ENCODE peak calls at places on chromosomes 12 and 14, in five cellular contexts. One of them, this sample, is unnamed.

GRCh38 chr14:64209428-64210165 is 84.6 kb downstream of the ESR2 start:
- DNase-seq in GM23338: no peak
- DNase-seq in A549: no peak
- DNase-seq in GM12878: peak; percentile 48
- DNase-seq in K562: no peak
- DNase-seq in this sample: peak; percentile 39

GRCh38 chr12:26712892-26713291 is 120.1 kb downstream of the ITPR2 start:
- DNase-seq in GM23338: peak; percentile 42
- DNase-seq in A549: no peak
- DNase-seq in GM12878: no peak
- DNase-seq in K562: no peak
- DNase-seq in this sample: no peak

GRCh38 chr14:101361451-101362433 is 199.6 kb upstream of the DIO3 start:
- DNase-seq in GM23338: no peak
- DNase-seq in A549: no peak
- DNase-seq in GM12878: no peak
- DNase-seq in K562: peak; percentile 19
- DNase-seq in this sample: no peak

GRCh38 chr14:53064461-53064860 is 88.7 kb downstream of the DDHD1 start:
- DNase-seq in GM23338: no peak
- DNase-seq in A549: no peak
- DNase-seq in GM12878: no peak
- DNase-seq in K562: no peak
- DNase-seq in this sample: no peak

GRCh38 chr12:79023261-79023660 is 158.7 kb downstream of the SYT1 start:
- DNase-seq in GM23338: no peak
- DNase-seq in A549: no peak
- DNase-seq in GM12878: no peak
- DNase-seq in K562: no peak
- DNase-seq in this sample: no peak

GRCh38 chr12:114384746-114385145 is 21.2 kb downstream of the TBX5 start:
- DNase-seq in GM23338: no peak
- DNase-seq in A549: no peak
- DNase-seq in GM12878: no peak
- DNase-seq in K562: no peak
- DNase-seq in this sample: no peak

GRCh38 chr12:52230364-52231281 is 2.4 kb upstream of the KRT7 start:
- DNase-seq in GM23338: peak; percentile 56
- DNase-seq in A549: no peak
- DNase-seq in GM12878: no peak
- DNase-seq in K562: no peak
- DNase-seq in this sample: no peak

GRCh38 chr14:61471297-61471980 is 150.1 kb downstream of the PRKCH start:
- DNase-seq in GM23338: no peak
- DNase-seq in A549: no peak
- DNase-seq in GM12878: no peak
- DNase-seq in K562: no peak
- DNase-seq in this sample: no peak

GRCh38 chr14:68672609-68673285 is 120.1 kb downstream of the ZFP36L1 start:
- DNase-seq in GM23338: no peak
- DNase-seq in A549: no peak
- DNase-seq in GM12878: no peak
- DNase-seq in K562: no peak
- DNase-seq in this sample: no peak

GRCh38 chr12:82803201-82803600 is 116.5 kb downstream of the TMTC2 start:
- DNase-seq in GM23338: no peak
- DNase-seq in A549: no peak
- DNase-seq in GM12878: no peak
- DNase-seq in K562: no peak
- DNase-seq in this sample: no peak
- TF ChIP-seq REST in GM23338: no peak
- TF ChIP-seq REST in A549: no peak
- TF ChIP-seq REST in GM12878: no peak
- TF ChIP-seq REST in K562: no peak
- TF ChIP-seq REST in this sample: no peak

GRCh38 chr14:28488658-28489057 is 277.9 kb upstream of the FOXG1 start:
- DNase-seq in GM23338: no peak
- DNase-seq in A549: no peak
- DNase-seq in GM12878: no peak
- DNase-seq in K562: no peak
- DNase-seq in this sample: no peak

GRCh38 chr14:28494196-28494595 is 272.4 kb upstream of the FOXG1 start:
- DNase-seq in GM23338: no peak
- DNase-seq in A549: no peak
- DNase-seq in GM12878: no peak
- DNase-seq in K562: no peak
- DNase-seq in this sample: no peak
- TF ChIP-seq CTCF in GM23338: no peak
- TF ChIP-seq CTCF in A549: no peak
- TF ChIP-seq CTCF in GM12878: no peak
- TF ChIP-seq CTCF in K562: no peak
- TF ChIP-seq CTCF in this sample: no peak

GRCh38 chr12:65636436-65636835 is 187.8 kb upstream of the HMGA2 start:
- DNase-seq in GM23338: no peak
- DNase-seq in A549: no peak
- DNase-seq in GM12878: no peak
- DNase-seq in K562: no peak
- DNase-seq in this sample: no peak

GRCh38 chr12:65634061-65634460 is 190.2 kb upstream of the HMGA2 start:
- DNase-seq in GM23338: no peak
- DNase-seq in A549: no peak
- DNase-seq in GM12878: no peak
- DNase-seq in K562: no peak
- DNase-seq in this sample: no peak

GRCh38 chr12:65632131-65632855 is 192.0 kb upstream of the HMGA2 start:
- DNase-seq in GM23338: no peak
- DNase-seq in A549: no peak
- DNase-seq in GM12878: no peak
- DNase-seq in K562: no peak
- DNase-seq in this sample: no peak

GRCh38 chr12:65637150-65637549 is 187.1 kb upstream of the HMGA2 start:
- DNase-seq in GM23338: no peak
- DNase-seq in A549: no peak
- DNase-seq in GM12878: no peak
- DNase-seq in K562: no peak
- DNase-seq in this sample: no peak

GRCh38 chr12:65634626-65635331 is 189.5 kb upstream of the HMGA2 start:
- DNase-seq in GM23338: no peak
- DNase-seq in A549: no peak
- DNase-seq in GM12878: no peak
- DNase-seq in K562: no peak
- DNase-seq in this sample: no peak
- H3K4me3 ChIP-seq in GM23338: no peak overlapping the region
- H3K4me3 ChIP-seq in A549: no peak overlapping the region
- H3K4me3 ChIP-seq in GM12878: no peak overlapping the region
- H3K4me3 ChIP-seq in K562: no peak overlapping the region
- H3K4me3 ChIP-seq in this sample: no peak overlapping the region

DNA sequence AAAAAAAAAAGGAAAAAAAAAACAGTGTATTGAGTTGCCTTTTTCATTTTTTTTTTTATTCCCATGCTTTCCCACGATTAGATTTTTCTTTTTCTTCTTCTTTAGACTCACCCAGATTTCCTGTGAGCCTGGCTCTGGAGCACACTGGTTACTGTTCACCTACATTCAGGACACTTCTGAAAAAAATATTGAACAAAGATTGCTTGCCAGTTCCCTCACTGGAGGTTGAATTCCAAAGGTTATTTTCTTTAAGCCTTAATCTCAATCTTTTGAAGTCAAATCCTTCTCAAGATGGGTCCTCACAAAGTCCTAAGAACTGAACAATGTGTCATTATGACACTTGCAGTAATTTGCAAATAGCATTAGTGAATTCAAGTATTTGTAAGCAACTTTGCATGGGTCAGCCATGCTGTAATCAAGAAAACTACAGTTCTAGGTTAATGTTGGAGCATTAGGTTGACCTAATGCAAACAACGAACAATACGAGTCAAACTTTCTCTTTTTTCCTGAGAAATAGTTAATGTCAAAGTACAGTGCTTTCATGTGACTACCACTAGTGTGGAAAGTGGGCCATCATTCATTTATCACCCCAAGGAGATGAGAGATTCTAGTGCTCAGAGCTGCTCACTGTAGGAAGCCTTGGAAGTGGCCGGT is 49.3 kb upstream of the DUSP6 start:
- DNase-seq in GM23338: no peak
- DNase-seq in A549: no peak
- DNase-seq in GM12878: no peak
- DNase-seq in K562: no peak
- DNase-seq in this sample: no peak
- TF ChIP-seq REST in GM23338: no peak
- TF ChIP-seq REST in A549: no peak
- TF ChIP-seq REST in GM12878: no peak
- TF ChIP-seq REST in K562: no peak
- TF ChIP-seq REST in this sample: no peak

GRCh38 chr12:116266220-116266619 is 11.3 kb downstream of the MED13L start:
- DNase-seq in GM23338: peak; percentile 64
- DNase-seq in A549: peak; percentile 29
- DNase-seq in GM12878: no peak
- DNase-seq in K562: no peak
- DNase-seq in this sample: no peak
- TF ChIP-seq CTCF in GM23338: peak; percentile 55
- TF ChIP-seq CTCF in A549: peak; percentile 13
- TF ChIP-seq CTCF in GM12878: no peak
- TF ChIP-seq CTCF in K562: no peak
- TF ChIP-seq CTCF in this sample: no peak

GRCh38 chr12:1864456-1864855 is 44.1 kb downstream of the LRTM2 start:
- DNase-seq in GM23338: no peak
- DNase-seq in A549: no peak
- DNase-seq in GM12878: no peak
- DNase-seq in K562: no peak
- DNase-seq in this sample: no peak
- H3K4me3 ChIP-seq in GM23338: no peak overlapping the region
- H3K4me3 ChIP-seq in A549: no peak overlapping the region
- H3K4me3 ChIP-seq in GM12878: no peak overlapping the region
- H3K4me3 ChIP-seq in K562: no peak overlapping the region
- H3K4me3 ChIP-seq in this sample: no peak overlapping the region

GRCh38 chr12:57266681-57267080 is 15.7 kb upstream of the STAC3 start:
- DNase-seq in GM23338: no peak
- DNase-seq in A549: no peak
- DNase-seq in GM12878: no peak
- DNase-seq in K562: no peak
- DNase-seq in this sample: no peak

GRCh38 chr12:57263096-57263495 is 12.1 kb upstream of the STAC3 start:
- DNase-seq in GM23338: no peak
- DNase-seq in A549: no peak
- DNase-seq in GM12878: no peak
- DNase-seq in K562: no peak
- DNase-seq in this sample: no peak

GRCh38 chr12:57272337-57273151 is 21.6 kb upstream of the STAC3 start:
- DNase-seq in GM23338: no peak
- DNase-seq in A549: no peak
- DNase-seq in GM12878: no peak
- DNase-seq in K562: no peak
- DNase-seq in this sample: no peak

GRCh38 chr12:57270966-57271470 is 20.0 kb upstream of the STAC3 start:
- DNase-seq in GM23338: peak; percentile 73
- DNase-seq in A549: no peak
- DNase-seq in GM12878: no peak
- DNase-seq in K562: peak; percentile 29
- DNase-seq in this sample: no peak

GRCh38 chr12:57268264-57268663 is 17.3 kb upstream of the STAC3 start:
- DNase-seq in GM23338: no peak
- DNase-seq in A549: no peak
- DNase-seq in GM12878: no peak
- DNase-seq in K562: no peak
- DNase-seq in this sample: peak; percentile 15
- TF ChIP-seq REST in GM23338: no peak
- TF ChIP-seq REST in A549: no peak
- TF ChIP-seq REST in GM12878: no peak
- TF ChIP-seq REST in K562: no peak
- TF ChIP-seq REST in this sample: no peak

GRCh38 chr14:93824518-93825234 is 36.4 kb upstream of the PRIMA1 start:
- DNase-seq in GM23338: peak; percentile 15
- DNase-seq in A549: peak; percentile 36
- DNase-seq in GM12878: no peak
- DNase-seq in K562: no peak
- DNase-seq in this sample: no peak
- TF ChIP-seq CTCF in GM23338: peak; percentile 52
- TF ChIP-seq CTCF in A549: peak; percentile 17
- TF ChIP-seq CTCF in GM12878: no peak
- TF ChIP-seq CTCF in K562: no peak
- TF ChIP-seq CTCF in this sample: no peak

DNA sequence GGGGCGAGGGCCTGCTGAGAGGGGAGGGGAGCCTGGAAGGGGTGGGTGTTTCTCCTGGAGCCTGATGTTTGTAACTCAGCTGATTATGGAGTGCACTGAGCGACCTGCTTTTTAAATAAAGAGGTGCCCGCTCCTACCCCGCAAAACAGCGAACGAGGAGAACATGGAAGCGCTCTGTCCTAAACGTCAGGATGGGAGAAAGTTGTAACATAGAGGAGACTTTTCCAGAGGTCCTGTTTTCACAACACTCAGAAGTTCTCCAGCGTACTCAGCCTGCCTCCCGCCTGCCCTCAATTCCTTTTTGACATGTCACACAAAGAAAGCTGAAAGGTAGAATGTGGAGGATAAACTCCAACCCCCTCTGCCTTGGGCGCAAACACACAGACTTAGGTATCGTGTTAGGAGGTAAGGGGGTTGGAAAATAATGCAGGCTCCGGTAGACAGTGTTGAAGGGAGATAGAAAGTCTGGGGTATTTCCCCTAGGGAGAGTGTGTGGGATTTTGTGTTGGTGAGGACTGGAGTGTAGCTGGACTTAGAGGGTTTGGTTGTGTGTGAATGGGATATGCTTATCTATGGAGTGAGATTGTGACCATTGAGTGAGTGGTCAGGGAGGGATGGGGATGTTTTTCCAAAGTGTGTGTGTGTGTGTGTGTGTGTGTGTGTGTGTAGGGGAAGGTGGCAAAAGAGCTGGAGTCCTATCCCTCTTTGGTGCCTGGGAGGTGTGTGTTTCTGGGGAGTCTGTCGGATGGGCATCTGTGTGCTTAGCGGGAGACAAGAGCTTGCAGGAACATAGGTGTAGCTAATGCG is 2.1 kb downstream of the NTF3 start:
- DNase-seq in GM23338: no peak
- DNase-seq in A549: no peak
- DNase-seq in GM12878: no peak
- DNase-seq in K562: no peak
- DNase-seq in this sample: no peak
- H3K4me3 ChIP-seq in GM23338: peak overlapping the region; percentile 77
- H3K4me3 ChIP-seq in A549: no peak overlapping the region
- H3K4me3 ChIP-seq in GM12878: no peak overlapping the region
- H3K4me3 ChIP-seq in K562: no peak overlapping the region
- H3K4me3 ChIP-seq in this sample: no peak overlapping the region